ENCODE peak calls at places on chromosomes 11 and 22, in four cellular contexts. Z is K562, Q is GM12878, O is HepG2. N is an unnamed sample.

GRCh38 chr11:31939004-31939403 is 127.9 kb upstream of the PAX6 start:
- DNase-seq in O (no peak), Z (no peak), Q (no peak), N (no peak)

GRCh38 chr22:17013396-17014100 is 5.5 kb upstream of the GAB4 start:
- DNase-seq in O (no peak), Z (no peak), Q (no peak), N (no peak)

GRCh38 chr22:50621491-50621880 is 6.5 kb downstream of the ARSA start:
- DNase-seq in Z (no peak), O (no peak), Q (peak; percentile 69), N (peak; percentile 13)

GRCh38 chr22:46070215-46070721 is 80.1 kb upstream of the PPARA start:
- DNase-seq in Z (no peak), Q (no peak), O (peak; percentile 10), N (no peak)

GRCh38 chr11:76148941-76149613 is 57.2 kb downstream of the WNT11 start:
- DNase-seq in O (peak; percentile 79), Q (no peak), Z (no peak), N (no peak)

GRCh38 chr11:78221396-78222315 is 32.9 kb downstream of the USP35 start:
- DNase-seq in Z (no peak), O (no peak), Q (no peak), N (no peak)

GRCh38 chr11:9302448-9302847 is 11.9 kb downstream of the TMEM41B start:
- DNase-seq in Z (no peak), O (no peak), Q (no peak), N (no peak)

GRCh38 chr22:22882033-22882717 is 5.4 kb upstream of the IGLL5 start:
- DNase-seq in O (no peak), Z (peak; percentile 58), Q (no peak), N (no peak)

GRCh38 chr11:75311858-75312288 is 39.6 kb downstream of the ARRB1 start:
- DNase-seq in O (no peak), Q (no peak), Z (no peak), N (peak; percentile 54)

GRCh38 chr11:122843281-122844150 is 5.2 kb downstream of the CRTAM start:
- DNase-seq in Q (no peak), O (peak; percentile 81), Z (no peak), N (no peak)

GRCh38 chr11:107576497-107577086 is 11.1 kb upstream of the ALKBH8 start:
- DNase-seq in O (peak; percentile 19), Q (no peak), Z (peak; percentile 28), N (peak; percentile 61)

GRCh38 chr11:59183768-59184167 is 11.8 kb downstream of the DTX4 start:
- DNase-seq in Z (no peak), Q (no peak), O (no peak), N (no peak)

GRCh38 chr11:133947298-133947905 is 9.4 kb downstream of the IGSF9B start:
- DNase-seq in Q (no peak), O (peak; percentile 20), Z (peak; percentile 33), N (peak; percentile 77)

GRCh38 chr11:95605271-95605940 is 184.2 kb downstream of the FAM76B start:
- DNase-seq in Z (no peak), Q (no peak), O (no peak), N (no peak)

GRCh38 chr22:24474221-24474620 is 20.9 kb upstream of the UPB1 start:
- DNase-seq in O (peak; percentile 64), Q (no peak), Z (no peak), N (no peak)

GRCh38 chr11:75078233-75078632 is 18.4 kb downstream of the OR2AT4 start:
- DNase-seq in Q (no peak), O (no peak), Z (no peak), N (no peak)

GRCh38 chr11:46659908-46660307 is 40.5 kb downstream of the ARHGAP1 start:
- DNase-seq in Z (no peak), O (no peak), Q (no peak), N (no peak)

GRCh38 chr11:67545280-67545679 is 22.0 kb upstream of the CABP2 start:
- DNase-seq in Z (peak; percentile 49), Q (no peak), O (peak; percentile 45), N (no peak)

GRCh38 chr22:47279337-47279736 is 516.9 kb downstream of the TBC1D22A start:
- DNase-seq in O (no peak), Q (no peak), Z (no peak), N (no peak)

GRCh38 chr11:705646-706438 is at the start of gene EPS8L2:
- DNase-seq in Z (peak; percentile 91), O (no peak), Q (no peak), N (peak; percentile 45)

GRCh38 chr11:34594603-34595002 is 26.3 kb upstream of the EHF start:
- DNase-seq in Z (no peak), O (peak; percentile 28), Q (no peak), N (no peak)

GRCh38 chr11:116062129-116062525 is 557.9 kb upstream of the CADM1 start:
- DNase-seq in Z (no peak), Q (no peak), O (no peak), N (no peak)

GRCh38 chr11:59729884-59730283 is 16.2 kb upstream of the OR10V1 start:
- DNase-seq in Z (no peak), O (no peak), Q (no peak), N (no peak)

GRCh38 chr22:39519681-39520053 is 695 bp upstream of the ATF4 start:
- DNase-seq in O (peak; percentile 58), Z (no peak), Q (no peak), N (peak; percentile 60)

GRCh38 chr11:116272181-116272789 is 500.5 kb downstream of the BUD13 start:
- DNase-seq in Q (no peak), O (no peak), Z (no peak), N (peak; percentile 48)

GRCh38 chr11:68150029-68150428 is 28.8 kb upstream of the CHKA start:
- DNase-seq in Z (peak; percentile 48), Q (no peak), O (peak; percentile 46), N (no peak)

GRCh38 chr11:131246589-131247164 is 123.7 kb upstream of the NTM start:
- DNase-seq in Z (peak; percentile 20), O (peak; percentile 4), Q (no peak), N (peak; percentile 23)

GRCh38 chr11:69667619-69668604 is 7.2 kb downstream of the LTO1 start:
- DNase-seq in O (peak; percentile 92), Z (no peak), Q (no peak), N (peak; percentile 11)

GRCh38 chr11:69671734-69672465 is 3.3 kb downstream of the LTO1 start:
- DNase-seq in O (no peak), Q (no peak), Z (no peak), N (no peak)

GRCh38 chr11:69666752-69667536 is 8.2 kb downstream of the LTO1 start:
- DNase-seq in Z (no peak), Q (no peak), O (no peak), N (peak; percentile 15)

GRCh38 chr11:69669486-69669885 is 5.7 kb downstream of the LTO1 start:
- DNase-seq in Z (no peak), O (no peak), Q (no peak), N (peak; percentile 11)

DNA sequence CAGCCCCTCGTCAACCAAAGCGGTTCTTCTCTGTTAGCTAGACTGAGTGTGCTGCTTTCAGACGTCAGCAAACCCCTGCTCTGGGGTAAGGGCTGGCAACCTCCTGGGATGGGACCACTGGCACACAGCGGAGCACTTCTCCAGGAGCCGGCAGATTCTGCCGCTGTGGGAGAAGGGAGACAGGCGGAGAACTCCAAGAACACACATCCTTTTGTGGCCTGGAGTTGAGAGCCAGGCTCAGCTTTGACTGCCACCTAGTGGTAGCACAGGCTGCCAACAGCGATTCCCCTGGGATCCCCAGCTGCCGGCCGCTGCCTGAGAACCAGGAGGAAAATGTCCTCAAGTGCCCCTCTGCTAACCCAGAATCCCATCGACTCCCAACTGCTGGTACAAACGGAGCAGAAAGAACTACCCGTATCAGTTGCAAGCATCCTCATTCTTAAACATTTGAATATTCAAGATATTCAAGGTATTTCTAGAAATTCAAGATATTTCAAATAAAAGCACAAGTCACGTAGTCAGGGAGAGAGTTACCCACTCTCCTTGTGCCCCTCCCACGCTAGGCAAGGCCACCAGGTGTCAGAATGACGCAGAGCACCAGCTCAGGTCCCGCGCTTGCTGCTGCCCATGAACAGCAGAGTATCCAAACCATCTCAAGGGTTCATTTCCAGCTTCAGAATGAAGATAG is 4.9 kb downstream of the LTO1 start:
- DNase-seq in Z (peak; percentile 81), O (peak; percentile 77), Q (no peak), N (peak; percentile 93)
- TF ChIP-seq FOXM1 in Z (no peak), O (no peak), Q (no peak), N (no peak)

DNA sequence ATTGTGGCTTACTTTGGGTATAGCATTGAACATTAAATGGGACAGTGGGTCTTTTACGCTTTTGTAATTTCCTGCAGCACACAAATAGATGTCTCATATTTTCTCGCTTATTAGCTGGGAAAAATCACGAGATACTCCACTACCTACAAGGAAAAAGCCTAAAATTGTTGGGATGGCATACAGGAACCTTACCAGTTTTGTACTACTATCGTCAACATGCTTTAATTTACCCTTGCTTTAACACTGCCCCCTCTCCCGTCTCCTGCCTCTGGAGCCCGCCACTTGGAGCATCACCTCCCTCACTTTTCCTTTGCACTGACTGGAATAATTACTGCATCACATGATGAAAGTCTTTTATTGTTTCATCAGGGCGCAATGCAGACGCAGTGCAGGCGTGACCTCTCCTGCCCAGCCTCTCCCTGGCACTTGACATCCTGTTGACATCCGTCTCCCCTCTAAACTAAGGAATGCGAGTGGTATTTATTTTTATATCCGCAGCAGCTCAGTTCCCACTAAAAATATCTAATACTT is 1.0 kb upstream of the FNBP4 start:
- DNase-seq in Q (no peak), Z (peak; percentile 16), O (no peak), N (peak; percentile 72)
- TF ChIP-seq CTCF in Q (no peak), Z (no peak), O (no peak), N (no peak)

GRCh38 chr22:28548411-28548810 is 131.2 kb downstream of the TTC28 start:
- DNase-seq in O (no peak), Z (no peak), Q (no peak), N (no peak)

GRCh38 chr22:28542980-28543621 is 136.5 kb downstream of the TTC28 start:
- DNase-seq in Q (no peak), Z (no peak), O (no peak), N (no peak)

GRCh38 chr22:28544431-28544868 is 135.2 kb downstream of the TTC28 start:
- DNase-seq in Q (no peak), Z (no peak), O (no peak), N (no peak)

GRCh38 chr22:28547132-28547842 is 132.4 kb downstream of the TTC28 start:
- DNase-seq in Q (no peak), O (no peak), Z (no peak), N (no peak)
- H3K4me2 ChIP-seq in Q (no peak overlapping the region), O (no peak overlapping the region), Z (no peak overlapping the region), N (no peak overlapping the region)

DNA sequence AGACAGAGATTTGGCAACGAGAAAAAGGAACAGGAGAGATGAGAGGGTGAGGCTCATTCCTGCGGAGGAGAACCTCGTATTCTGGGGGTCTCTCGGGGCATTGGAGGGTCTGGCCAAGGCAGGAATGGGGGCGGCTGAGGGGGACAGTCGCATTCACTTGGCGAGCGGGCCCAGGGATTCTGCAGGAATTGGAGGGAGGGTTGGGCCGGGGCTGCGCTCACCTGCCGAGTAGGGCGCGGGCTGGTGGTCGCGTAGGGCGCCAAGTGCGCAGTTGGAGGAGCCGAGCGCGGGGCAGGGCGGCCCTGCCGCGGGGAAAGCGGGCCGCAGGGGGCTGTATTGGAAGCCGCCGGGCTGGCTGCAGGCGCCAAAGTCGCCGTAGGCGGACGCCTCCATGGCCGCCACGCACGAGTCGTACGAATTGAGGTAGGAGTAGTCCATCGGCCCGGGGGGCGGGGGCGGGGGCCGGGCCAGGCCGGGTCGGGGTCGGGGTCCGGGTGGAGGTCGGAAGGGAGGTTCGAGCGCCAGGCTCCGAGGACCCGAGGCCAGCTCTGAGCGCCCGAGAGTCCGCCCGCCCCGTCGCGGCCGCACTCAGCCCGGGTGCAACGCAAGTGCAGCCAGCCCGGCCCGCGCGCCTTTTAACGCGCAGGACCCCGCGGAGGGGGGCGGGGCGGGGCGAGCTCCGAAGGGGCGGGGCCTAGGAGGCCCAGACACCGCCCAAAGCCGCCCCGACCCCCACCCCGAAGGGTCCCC is at the start of gene PHOX2A:
- DNase-seq in Q (no peak), Z (no peak), O (no peak), N (peak; percentile 95)
- TF ChIP-seq FOXM1 in Q (no peak), Z (no peak), O (no peak), N (no peak)

N was measured in SK-N-SH.